ENCODE peak calls at places on chromosomes 13 and 19, in six cellular contexts. A, B, P, S, K and C are unnamed samples.
A peak's percentile ranks its signal among the peaks of the same experiment; 100 is the strongest.

GRCh38 chr13:92126399-92126798 is 728.0 kb downstream of the GPC5 start:
- DNase-seq in B (no peak), P (no peak), K (no peak), S (no peak), A (no peak), C (no peak)

GRCh38 chr19:11446652-11447301 is 11.3 kb downstream of the PRKCSH start:
- DNase-seq in P (no peak), K (peak; percentile 49), S (peak; percentile 92), B (peak; percentile 59), A (peak; percentile 49), C (peak; percentile 70)

GRCh38 chr13:34803756-34804155 is 138.3 kb upstream of the NBEA start:
- DNase-seq in A (no peak), P (no peak), B (no peak), K (no peak), S (no peak), C (no peak)

GRCh38 chr13:112445411-112446271 is 69.5 kb downstream of the SPACA7 start:
- DNase-seq in B (no peak), S (no peak), P (no peak), K (no peak), A (no peak), C (no peak)

GRCh38 chr13:111114362-111115050 is 604 bp upstream of the ARHGEF7 start:
- DNase-seq in S (peak; percentile 8), A (peak; percentile 17), P (peak; percentile 60), B (peak; percentile 60), K (peak; percentile 46), C (peak; percentile 90)

GRCh38 chr19:19628499-19629134 is 597 bp upstream of the LPAR2 start:
- DNase-seq in A (no peak), S (no peak), B (no peak), K (no peak), P (no peak), C (no peak)

GRCh38 chr13:77853701-77854100 is 64.9 kb downstream of the EDNRB start:
- DNase-seq in P (no peak), K (no peak), B (no peak), S (peak; percentile 86), A (no peak), C (no peak)

GRCh38 chr19:17952041-17952976 is 14.6 kb upstream of the KCNN1 start:
- DNase-seq in A (no peak), S (no peak), K (no peak), P (no peak), B (no peak), C (no peak)

GRCh38 chr19:51541458-51542357 is 10.2 kb upstream of the SIGLEC6 start:
- DNase-seq in A (no peak), S (no peak), B (no peak), K (no peak), P (no peak), C (no peak)

GRCh38 chr19:52297601-52298358 is 811 bp downstream of the ZNF480 start:
- DNase-seq in K (no peak), S (peak; percentile 12), P (no peak), B (no peak), A (no peak), C (no peak)

GRCh38 chr19:31160346-31160926 is 188.8 kb downstream of the TSHZ3 start:
- DNase-seq in A (no peak), B (no peak), S (no peak), P (no peak), K (no peak), C (no peak)

GRCh38 chr19:5680083-5680436 is 256 bp downstream of the MICOS13 start:
- DNase-seq in S (no peak), B (peak; percentile 71), P (no peak), A (peak; percentile 11), K (no peak), C (no peak)

GRCh38 chr13:31538067-31539042 is 201.0 kb upstream of the RXFP2 start:
- DNase-seq in B (no peak), K (no peak), A (no peak), P (peak; percentile 4), S (peak; percentile 16), C (no peak)

GRCh38 chr13:79796116-79796515 is 315.2 kb downstream of the NDFIP2 start:
- DNase-seq in S (no peak), P (no peak), A (no peak), K (no peak), B (no peak), C (no peak)

GRCh38 chr13:80737513-80737912 is 396.6 kb upstream of the SPRY2 start:
- DNase-seq in K (no peak), B (no peak), A (no peak), P (no peak), S (no peak), C (no peak)

GRCh38 chr19:56566904-56567273 is 379 bp upstream of the ZNF470 start:
- DNase-seq in B (peak; percentile 71), K (peak; percentile 70), P (peak; percentile 16), A (peak; percentile 33), S (peak; percentile 6), C (peak; percentile 70)

GRCh38 chr13:87274209-87274819 is 396.9 kb upstream of the SLITRK5 start:
- DNase-seq in S (peak; percentile 40), P (peak; percentile 16), K (no peak), A (no peak), B (no peak), C (no peak)